ENCODE peak calls at places on chromosomes 1 and 21, in six cellular contexts. K is SK-N-SH, A is upper lobe of left lung, D is stomach, T is transverse colon, X is sigmoid colon. H is an unnamed sample. For H3K27me3, the result is how much of the 10 kb centered on the place peaks cover.

GRCh38 chr1:180842890-180843289 is 69.8 kb upstream of the KIAA1614 start:
- DNase-seq in A (no peak), D (no peak), T (no peak), X (no peak), K (no peak), H (no peak)

GRCh38 chr1:109256085-109256484 is 6.7 kb downstream of the CELSR2 start:
- DNase-seq in X (no peak), A (no peak), D (no peak), K (no peak), T (no peak), H (no peak)

GRCh38 chr1:1894354-1895049 is 3.6 kb upstream of the GNB1 start:
- DNase-seq in K (no peak), A (no peak), T (peak), X (peak), D (peak), H (no peak)

GRCh38 chr1:66373072-66373685 is 160.8 kb upstream of the SGIP1 start:
- DNase-seq in D (no peak), K (no peak), X (no peak), A (no peak), T (no peak), H (no peak)

GRCh38 chr1:176752505-176752904 is 289.5 kb downstream of the PAPPA2 start:
- DNase-seq in A (no peak), D (no peak), X (no peak), T (no peak), K (no peak), H (no peak)

GRCh38 chr1:179591592-179592580 is at the start of gene TDRD5:
- DNase-seq in A (peak), K (peak), T (peak), X (no peak), D (peak), H (no peak)

GRCh38 chr1:71509051-71509595 is 428.3 kb upstream of the ZRANB2 start:
- DNase-seq in A (no peak), T (no peak), D (no peak), K (no peak), X (no peak), H (no peak)

GRCh38 chr1:80962559-80962958 is 838.2 kb upstream of the ADGRL2 start:
- DNase-seq in D (no peak), T (no peak), K (no peak), A (no peak), X (no peak), H (no peak)

GRCh38 chr1:64878931-64879710 is 87.2 kb downstream of the JAK1 start:
- DNase-seq in D (no peak), K (peak), T (no peak), A (no peak), X (no peak), H (no peak)

GRCh38 chr21:38858429-38859205 is 52.9 kb downstream of the ETS2 start:
- DNase-seq in A (no peak), K (no peak), X (no peak), T (no peak), D (no peak), H (no peak)

GRCh38 chr1:50285994-50286393 is 137.2 kb downstream of the DMRTA2 start:
- DNase-seq in K (no peak), X (no peak), A (no peak), D (no peak), T (no peak), H (no peak)

GRCh38 chr1:90781429-90782020 is 64.4 kb upstream of the BARHL2 start:
- DNase-seq in X (no peak), D (no peak), T (no peak), A (no peak), K (no peak), H (no peak)

GRCh38 chr1:156500578-156500846 is at the start of gene MEF2D:
- DNase-seq in D (no peak), K (no peak), T (no peak), A (no peak), X (no peak), H (no peak)

GRCh38 chr1:156499194-156499702 is 1.3 kb downstream of the MEF2D start:
- DNase-seq in A (no peak), D (peak), X (peak), K (no peak), T (peak), H (no peak)

GRCh38 chr1:156499703-156500577 is 635 bp downstream of the MEF2D start:
- DNase-seq in D (no peak), T (peak), K (peak), X (peak), A (peak), H (peak)

GRCh38 chr1:156502396-156502748 is 1.8 kb upstream of the MEF2D start:
- DNase-seq in X (no peak), K (no peak), A (no peak), D (no peak), T (no peak), H (no peak)

DNA sequence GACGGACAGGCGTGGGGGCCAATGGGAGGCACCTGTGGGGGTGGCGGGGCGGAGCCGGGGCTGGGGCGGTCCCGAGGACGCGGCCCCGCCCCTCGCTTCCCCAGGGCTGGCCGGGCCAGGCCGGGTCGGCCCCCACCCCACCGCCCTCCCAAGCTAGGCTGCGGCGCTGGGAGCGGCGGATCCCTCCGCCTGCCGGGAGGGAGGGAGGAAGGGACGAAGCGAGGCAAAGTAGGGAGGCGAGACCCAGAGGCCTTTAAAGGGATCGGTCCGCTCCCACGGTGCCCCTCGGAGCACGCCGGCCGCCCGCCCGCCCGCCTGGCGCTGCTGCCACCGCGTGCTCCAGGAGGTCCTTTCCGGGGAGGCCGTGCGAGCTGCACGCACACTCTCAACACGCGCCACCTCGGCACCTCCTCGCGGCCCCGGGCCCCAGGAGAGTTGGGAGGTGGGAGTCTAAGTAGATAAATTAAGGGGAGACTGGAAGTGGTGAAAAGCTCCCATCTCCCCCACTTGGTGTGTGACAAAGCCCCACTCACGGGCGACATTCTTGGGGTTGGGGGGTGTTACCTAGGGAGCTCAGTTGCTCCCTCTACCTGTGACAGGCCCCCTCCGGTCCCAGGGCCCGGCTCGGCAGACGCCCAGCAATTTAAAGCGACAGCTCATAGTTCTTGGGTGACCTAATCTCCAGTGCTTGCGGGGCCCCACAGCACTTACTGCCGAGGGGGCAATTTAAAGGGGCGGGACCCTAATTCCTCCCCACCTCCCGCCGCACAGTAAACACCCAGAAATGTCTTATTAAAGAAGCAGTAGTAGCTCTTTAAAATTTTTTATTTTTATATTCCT is 492 bp upstream of the MEF2D start:
- DNase-seq in A (peak), D (peak), K (peak), T (peak), X (peak), H (peak)
- TF ChIP-seq EP300 in A (no peak), D (peak), K (no peak), T (peak), X (peak), H (no peak)

GRCh38 chr1:152186556-152187285 is 27.7 kb upstream of the RPTN start:
- DNase-seq in T (no peak), X (no peak), K (no peak), D (no peak), A (no peak), H (no peak)
- H3K27me3 ChIP-seq in T (under half), X (under half), K (under half), D (under half), A (under half), H (under half)

GRCh38 chr21:43927591-43928229 is 62.7 kb downstream of the AGPAT3 start:
- DNase-seq in T (no peak), X (no peak), A (peak), D (no peak), K (no peak), H (no peak)
- H3K27ac ChIP-seq in T (no peak), X (no peak), A (no peak), D (no peak), K (no peak), H (peak)

DNA sequence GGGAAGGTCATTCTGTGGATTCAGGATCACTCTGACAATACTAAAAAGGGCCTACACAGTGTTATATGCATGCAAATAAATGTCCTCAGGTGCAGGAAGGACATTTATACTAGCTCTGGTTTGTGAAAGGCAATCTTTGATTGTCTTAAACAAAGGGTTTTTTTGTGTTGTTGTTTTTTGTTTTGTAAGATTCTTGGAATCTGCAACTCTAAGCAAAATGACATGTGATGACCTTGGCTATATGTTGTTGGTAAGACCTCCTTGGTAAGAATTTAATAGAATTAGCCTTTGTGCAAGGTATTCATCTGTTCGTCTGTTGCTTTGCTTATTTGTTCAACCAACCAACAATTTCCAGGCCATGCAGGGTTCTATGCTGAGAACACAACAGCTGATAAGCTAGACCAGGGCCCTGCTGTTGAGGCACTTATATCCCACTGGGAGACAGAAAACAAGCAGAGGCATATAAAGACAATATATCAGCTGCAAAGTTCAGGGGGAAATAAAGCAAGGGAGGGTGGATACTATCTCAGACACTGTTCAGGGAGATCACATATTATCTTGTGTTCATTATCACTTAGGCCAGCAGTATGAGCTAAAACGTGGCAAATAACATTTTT is 60.3 kb downstream of the FH start:
- DNase-seq in T (no peak), A (no peak), D (no peak), K (no peak), X (no peak), H (no peak)
- TF ChIP-seq EP300 in T (no peak), A (no peak), D (no peak), K (no peak), X (no peak), H (no peak)

DNA sequence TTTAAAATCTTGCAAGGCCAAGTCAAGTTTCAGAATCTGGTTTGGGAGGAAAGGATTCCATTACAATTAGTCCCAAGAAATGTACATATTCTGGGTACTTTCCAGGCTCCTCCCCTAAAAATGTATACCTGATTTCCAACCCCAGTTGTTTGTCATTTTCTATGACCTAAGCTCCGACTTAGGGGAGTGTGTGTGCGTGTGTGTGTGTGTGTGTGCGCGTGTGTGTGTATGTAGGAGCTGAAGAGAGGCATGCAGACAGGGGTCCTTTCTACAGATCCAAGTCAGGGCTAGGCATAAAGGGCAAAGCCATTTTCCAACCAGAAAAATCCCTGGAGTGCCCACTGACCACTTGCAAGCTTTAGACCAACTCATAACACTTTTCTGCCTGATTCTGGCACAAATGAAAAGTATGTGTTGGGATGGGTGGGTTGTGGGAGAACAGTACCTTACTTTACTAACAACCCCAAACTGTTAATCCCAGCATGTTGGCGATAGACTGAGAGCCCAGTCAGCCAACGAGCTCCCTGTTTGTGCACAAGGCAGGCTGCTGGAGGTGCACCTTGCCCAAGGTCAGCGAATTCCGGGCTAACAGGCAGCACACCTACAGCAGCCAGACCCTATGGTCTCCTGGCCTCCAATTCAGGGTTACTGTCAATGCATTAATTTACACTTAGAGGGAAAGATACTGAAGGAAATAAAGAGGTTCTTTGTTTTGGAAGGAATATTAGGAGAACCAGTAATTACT is 1.7 kb downstream of the TRABD2B start:
- DNase-seq in A (no peak), X (no peak), D (no peak), T (no peak), K (no peak), H (no peak)
- H3K27me3 ChIP-seq in A (under half), X (under half), D (under half), T (under half), K (under half), H (under half)

GRCh38 chr1:121518726-121519041 is 333.9 kb downstream of the SRGAP2C start:
- DNase-seq in X (no peak), A (no peak), D (no peak), K (no peak), T (no peak), H (no peak)
- H3K27ac ChIP-seq in X (no peak), A (peak), D (no peak), K (no peak), T (peak), H (no peak)

H was measured in suprapubic skin.